ENCODE peak calls at places on chromosomes 6 and 20, in four cellular contexts. One of them, this sample, is unnamed.

GRCh38 chr6:90156861-90157260 is 139.8 kb downstream of the BACH2 start:
- DNase-seq in body of pancreas: no peak
- DNase-seq in glutamatergic neuron: no peak
- DNase-seq in tibial artery: no peak
- DNase-seq in this sample: no peak

GRCh38 chr6:152952045-152952444 is 30.8 kb downstream of the FBXO5 start:
- DNase-seq in body of pancreas: no peak
- DNase-seq in tibial artery: no peak
- DNase-seq in glutamatergic neuron: no peak
- DNase-seq in this sample: no peak

GRCh38 chr6:145289573-145289972 is 445.7 kb downstream of the EPM2A start:
- DNase-seq in tibial artery: no peak
- DNase-seq in glutamatergic neuron: no peak
- DNase-seq in body of pancreas: no peak
- DNase-seq in this sample: no peak

GRCh38 chr6:24990227-24990843 is 54.6 kb upstream of the RIPOR2 start:
- DNase-seq in body of pancreas: no peak
- DNase-seq in tibial artery: no peak
- DNase-seq in glutamatergic neuron: no peak
- DNase-seq in this sample: no peak

GRCh38 chr6:21325201-21325856 is 268.2 kb upstream of the SOX4 start:
- DNase-seq in tibial artery: no peak
- DNase-seq in body of pancreas: no peak
- DNase-seq in glutamatergic neuron: no peak
- DNase-seq in this sample: no peak

GRCh38 chr6:165861226-165861625 is 198.2 kb upstream of the PDE10A start:
- DNase-seq in body of pancreas: no peak
- DNase-seq in glutamatergic neuron: no peak
- DNase-seq in tibial artery: no peak
- DNase-seq in this sample: no peak

GRCh38 chr20:45340951-45341350 is 7.3 kb downstream of the SDC4 start:
- DNase-seq in body of pancreas: peak
- DNase-seq in glutamatergic neuron: no peak
- DNase-seq in tibial artery: no peak
- DNase-seq in this sample: no peak

GRCh38 chr6:21633511-21634109 is 40.1 kb downstream of the SOX4 start:
- DNase-seq in body of pancreas: no peak
- DNase-seq in tibial artery: no peak
- DNase-seq in glutamatergic neuron: no peak
- DNase-seq in this sample: no peak

GRCh38 chr6:147570681-147571080 is 62.2 kb downstream of the SAMD5 start:
- DNase-seq in body of pancreas: no peak
- DNase-seq in tibial artery: no peak
- DNase-seq in glutamatergic neuron: no peak
- DNase-seq in this sample: no peak

GRCh38 chr6:119066426-119067001 is 11.9 kb downstream of the FAM184A start:
- DNase-seq in body of pancreas: no peak
- DNase-seq in tibial artery: no peak
- DNase-seq in glutamatergic neuron: no peak
- DNase-seq in this sample: no peak

GRCh38 chr20:47973519-47974233 is 188.4 kb upstream of the SULF2 start:
- DNase-seq in body of pancreas: peak
- DNase-seq in tibial artery: no peak
- DNase-seq in glutamatergic neuron: no peak
- DNase-seq in this sample: peak

GRCh38 chr20:3802524-3803239 is 6.6 kb downstream of the CDC25B start:
- DNase-seq in glutamatergic neuron: no peak
- DNase-seq in body of pancreas: no peak
- DNase-seq in tibial artery: no peak
- DNase-seq in this sample: no peak

GRCh38 chr20:6122873-6123649 is at the start of gene FERMT1:
- DNase-seq in body of pancreas: peak
- DNase-seq in glutamatergic neuron: peak
- DNase-seq in tibial artery: no peak
- DNase-seq in this sample: peak

GRCh38 chr20:17650816-17651760 is 31.0 kb downstream of the RRBP1 start:
- DNase-seq in body of pancreas: no peak
- DNase-seq in glutamatergic neuron: no peak
- DNase-seq in tibial artery: peak
- DNase-seq in this sample: no peak

GRCh38 chr20:44738779-44739477 is 6.7 kb upstream of the KCNK15 start:
- DNase-seq in body of pancreas: peak
- DNase-seq in tibial artery: peak
- DNase-seq in glutamatergic neuron: peak
- DNase-seq in this sample: peak

GRCh38 chr6:79631800-79632172 is 657 bp downstream of the SH3BGRL2 start:
- DNase-seq in tibial artery: no peak
- DNase-seq in body of pancreas: no peak
- DNase-seq in glutamatergic neuron: no peak
- DNase-seq in this sample: no peak

GRCh38 chr6:6057442-6058053 is 50.8 kb upstream of the NRN1 start:
- DNase-seq in glutamatergic neuron: no peak
- DNase-seq in body of pancreas: no peak
- DNase-seq in tibial artery: no peak
- DNase-seq in this sample: peak

GRCh38 chr20:1860446-1860845 is 34.8 kb upstream of the SIRPA start:
- DNase-seq in tibial artery: no peak
- DNase-seq in glutamatergic neuron: no peak
- DNase-seq in body of pancreas: no peak
- DNase-seq in this sample: no peak

GRCh38 chr6:168774381-168774780 is 333.4 kb downstream of the SMOC2 start:
- DNase-seq in tibial artery: no peak
- DNase-seq in body of pancreas: no peak
- DNase-seq in glutamatergic neuron: no peak
- DNase-seq in this sample: no peak

GRCh38 chr6:152221806-152222628 is 414.5 kb downstream of the ESR1 start:
- DNase-seq in tibial artery: no peak
- DNase-seq in body of pancreas: no peak
- DNase-seq in glutamatergic neuron: no peak
- DNase-seq in this sample: no peak

GRCh38 chr20:54275359-54276108 is 67.6 kb downstream of the PFDN4 start:
- DNase-seq in glutamatergic neuron: no peak
- DNase-seq in tibial artery: no peak
- DNase-seq in body of pancreas: no peak
- DNase-seq in this sample: no peak

GRCh38 chr20:52105045-52105572 is 86.5 kb downstream of the ZFP64 start:
- DNase-seq in body of pancreas: peak
- DNase-seq in glutamatergic neuron: peak
- DNase-seq in tibial artery: no peak
- DNase-seq in this sample: peak

GRCh38 chr6:84892666-84893065 is 128.3 kb upstream of the TBX18 start:
- DNase-seq in glutamatergic neuron: no peak
- DNase-seq in tibial artery: no peak
- DNase-seq in body of pancreas: no peak
- DNase-seq in this sample: no peak

GRCh38 chr6:23650676-23651075 is 475.3 kb upstream of the NRSN1 start:
- DNase-seq in tibial artery: no peak
- DNase-seq in glutamatergic neuron: no peak
- DNase-seq in body of pancreas: no peak
- DNase-seq in this sample: no peak

GRCh38 chr6:38262041-38262440 is 377.7 kb downstream of the BTBD9 start:
- DNase-seq in body of pancreas: no peak
- DNase-seq in tibial artery: no peak
- DNase-seq in glutamatergic neuron: no peak
- DNase-seq in this sample: no peak

GRCh38 chr6:157668034-157668401 is 155.0 kb upstream of the SNX9 start:
- DNase-seq in body of pancreas: no peak
- DNase-seq in glutamatergic neuron: no peak
- DNase-seq in tibial artery: no peak
- DNase-seq in this sample: no peak

GRCh38 chr20:8331740-8332412 is 199.8 kb downstream of the PLCB1 start:
- DNase-seq in body of pancreas: peak
- DNase-seq in tibial artery: no peak
- DNase-seq in glutamatergic neuron: no peak
- DNase-seq in this sample: no peak

GRCh38 chr6:55839080-55839479 is 36.3 kb downstream of the BMP5 start:
- DNase-seq in tibial artery: no peak
- DNase-seq in body of pancreas: no peak
- DNase-seq in glutamatergic neuron: no peak
- DNase-seq in this sample: no peak
- TF ChIP-seq CTCF in tibial artery: no peak
- TF ChIP-seq CTCF in body of pancreas: no peak
- TF ChIP-seq CTCF in glutamatergic neuron: no peak
- TF ChIP-seq CTCF in this sample: no peak

GRCh38 chr20:43243672-43244269 is 54.1 kb upstream of the PTPRT start:
- DNase-seq in body of pancreas: peak
- DNase-seq in tibial artery: no peak
- DNase-seq in glutamatergic neuron: peak
- DNase-seq in this sample: no peak
- TF ChIP-seq CTCF in body of pancreas: peak
- TF ChIP-seq CTCF in tibial artery: peak
- TF ChIP-seq CTCF in glutamatergic neuron: no peak
- TF ChIP-seq CTCF in this sample: no peak

GRCh38 chr20:63606701-63607100 is 20.2 kb downstream of the GMEB2 start:
- DNase-seq in tibial artery: no peak
- DNase-seq in glutamatergic neuron: no peak
- DNase-seq in body of pancreas: no peak
- DNase-seq in this sample: no peak
- TF ChIP-seq CTCF in tibial artery: no peak
- TF ChIP-seq CTCF in glutamatergic neuron: no peak
- TF ChIP-seq CTCF in body of pancreas: no peak
- TF ChIP-seq CTCF in this sample: no peak

DNA sequence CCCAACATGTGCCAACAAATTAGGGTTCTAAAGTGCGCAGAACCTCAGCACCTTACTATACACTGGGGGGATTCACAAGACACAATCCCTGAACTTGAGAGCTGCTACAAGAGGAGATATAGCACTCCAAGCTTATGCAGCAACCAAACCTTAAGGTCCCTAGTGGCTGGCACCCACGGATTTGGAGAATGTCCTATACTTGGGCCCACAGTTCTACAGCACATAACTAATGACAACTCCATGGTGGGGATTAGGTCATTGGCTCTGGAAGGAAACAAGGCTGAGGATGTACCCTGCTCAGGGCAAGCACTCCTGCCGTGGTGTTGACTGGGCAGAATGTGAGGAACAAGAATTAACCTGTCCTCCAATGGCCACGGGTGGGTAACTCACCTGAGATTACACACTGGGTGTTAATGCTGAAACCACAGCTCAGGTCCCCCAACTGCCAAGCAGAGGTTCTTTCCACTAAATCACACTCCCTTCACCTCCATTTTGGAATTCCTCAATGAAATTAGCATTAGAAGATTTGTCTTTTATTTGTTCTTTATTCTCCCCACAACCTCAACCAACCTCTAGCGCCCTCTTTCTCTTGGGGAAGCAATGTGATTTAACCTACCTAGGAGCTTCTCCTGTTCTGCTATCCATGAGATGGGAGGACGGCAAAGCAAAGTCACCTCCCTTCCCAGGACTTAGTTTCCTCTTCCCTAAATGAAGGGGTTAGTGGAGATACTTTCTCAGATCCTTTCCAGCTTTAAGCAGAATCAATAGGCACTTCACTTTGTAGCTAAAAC is 32.0 kb downstream of the TRERF1 start:
- DNase-seq in tibial artery: no peak
- DNase-seq in glutamatergic neuron: no peak
- DNase-seq in body of pancreas: no peak
- DNase-seq in this sample: no peak
- TF ChIP-seq CTCF in tibial artery: no peak
- TF ChIP-seq CTCF in glutamatergic neuron: no peak
- TF ChIP-seq CTCF in body of pancreas: no peak
- TF ChIP-seq CTCF in this sample: no peak

GRCh38 chr6:108914235-108915022 is 66.2 kb downstream of the ARMC2 start:
- DNase-seq in tibial artery: no peak
- DNase-seq in glutamatergic neuron: no peak
- DNase-seq in body of pancreas: no peak
- DNase-seq in this sample: peak
- TF ChIP-seq CTCF in tibial artery: peak
- TF ChIP-seq CTCF in glutamatergic neuron: peak
- TF ChIP-seq CTCF in body of pancreas: peak
- TF ChIP-seq CTCF in this sample: peak

DNA sequence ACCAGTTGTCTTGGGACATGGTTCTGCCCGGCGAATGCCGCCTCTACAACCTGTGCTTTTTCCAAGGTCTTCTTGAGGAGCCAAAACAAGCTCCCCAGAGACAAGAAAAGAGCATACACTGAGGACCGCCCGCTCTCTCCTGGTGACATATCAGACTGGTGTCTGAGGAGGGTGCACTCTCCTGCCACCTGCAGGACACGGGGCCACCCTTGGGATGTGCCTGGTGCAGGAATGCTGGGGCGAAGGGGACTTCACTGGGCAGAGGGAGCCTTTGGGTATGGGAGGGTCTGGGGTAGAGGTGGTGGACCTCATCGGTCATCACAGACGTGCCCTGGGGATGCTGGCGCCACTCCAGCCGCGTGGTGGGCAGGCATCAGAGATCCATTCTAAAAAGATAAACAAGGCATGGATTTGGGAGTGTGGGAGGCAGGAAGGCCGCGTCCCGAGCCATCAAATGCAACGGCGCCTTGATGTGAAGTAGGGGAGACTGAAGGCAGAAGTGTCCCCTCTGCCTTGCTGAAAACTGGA is 163.3 kb downstream of the CD83 start:
- DNase-seq in tibial artery: no peak
- DNase-seq in glutamatergic neuron: no peak
- DNase-seq in body of pancreas: no peak
- DNase-seq in this sample: no peak
- TF ChIP-seq CTCF in tibial artery: no peak
- TF ChIP-seq CTCF in glutamatergic neuron: no peak
- TF ChIP-seq CTCF in body of pancreas: no peak
- TF ChIP-seq CTCF in this sample: no peak

DNA sequence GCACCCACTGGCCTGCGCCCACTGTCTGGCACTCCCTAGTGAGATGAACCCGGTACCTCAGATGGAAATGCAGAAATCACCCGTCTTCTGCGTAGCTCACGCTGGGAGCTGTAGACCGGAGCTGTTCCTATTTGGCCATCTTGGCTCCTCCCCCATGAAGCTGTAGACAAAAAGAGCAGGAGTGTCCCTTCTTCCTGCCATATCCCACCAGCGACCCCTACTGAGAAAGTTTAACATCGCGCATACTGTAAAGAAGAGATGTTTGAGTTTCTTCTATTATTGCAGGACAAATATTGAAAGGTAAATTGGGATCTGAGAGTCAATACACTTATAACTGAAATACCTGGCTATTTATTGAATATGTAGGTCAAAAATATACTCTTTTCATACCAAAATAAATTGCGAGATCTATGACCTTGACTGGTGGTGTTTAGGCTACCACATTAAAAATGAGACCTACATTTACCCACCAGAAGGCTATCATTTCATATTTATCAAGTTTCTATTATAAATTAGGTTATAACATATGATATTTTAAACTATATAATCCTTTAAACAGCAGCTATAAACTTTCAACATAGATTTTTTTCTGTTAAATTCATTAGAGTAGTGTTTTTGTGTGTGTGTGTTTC is 586.3 kb downstream of the HTR1B start:
- DNase-seq in body of pancreas: peak
- DNase-seq in tibial artery: no peak
- DNase-seq in glutamatergic neuron: peak
- DNase-seq in this sample: peak
- TF ChIP-seq CTCF in body of pancreas: peak
- TF ChIP-seq CTCF in tibial artery: peak
- TF ChIP-seq CTCF in glutamatergic neuron: peak
- TF ChIP-seq CTCF in this sample: peak

DNA sequence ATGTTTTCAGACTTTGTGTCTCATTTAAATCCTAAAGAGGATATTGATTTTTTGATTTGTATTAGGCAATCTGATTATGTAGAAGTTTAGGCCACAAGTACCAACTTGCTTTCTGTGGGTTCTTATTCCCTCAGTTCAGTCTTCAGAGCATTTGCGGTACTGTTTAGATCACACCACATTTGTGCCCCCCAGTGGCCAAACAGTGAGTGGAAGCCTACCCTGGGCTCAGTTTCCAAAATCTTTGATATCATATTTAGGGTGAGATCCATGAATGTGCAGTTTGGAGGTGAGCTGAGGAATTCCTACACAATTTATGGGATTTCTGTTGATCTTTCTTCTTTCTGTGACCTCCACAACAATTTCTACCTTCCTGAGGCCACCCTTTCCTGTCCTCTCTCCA is 92.3 kb upstream of the FUT9 start:
- DNase-seq in glutamatergic neuron: peak
- DNase-seq in body of pancreas: no peak
- DNase-seq in tibial artery: no peak
- DNase-seq in this sample: peak
- TF ChIP-seq CTCF in glutamatergic neuron: peak
- TF ChIP-seq CTCF in body of pancreas: peak
- TF ChIP-seq CTCF in tibial artery: no peak
- TF ChIP-seq CTCF in this sample: peak